ENCODE peak calls at places on chromosomes 16 and 17, in six cellular contexts. M, X, R, V, H and I are unnamed samples.

GRCh38 chr17:83192161-83192788 is 112.9 kb downstream of the METRNL start:
- DNase-seq in H (no peak), M (no peak), V (no peak), X (no peak), R (peak; percentile 50), I (no peak)

GRCh38 chr17:63919311-63919723 is 678 bp upstream of the GH1 start:
- DNase-seq in R (peak; percentile 70), M (peak; percentile 81), X (peak; percentile 65), V (peak; percentile 79), H (peak; percentile 7), I (peak; percentile 57)

GRCh38 chr17:20268700-20269475 is 198.5 kb downstream of the LGALS9B start:
- DNase-seq in V (no peak), M (no peak), X (no peak), H (no peak), R (no peak), I (no peak)

GRCh38 chr17:82560802-82561428 is 41.4 kb downstream of the FOXK2 start:
- DNase-seq in R (no peak), X (no peak), V (no peak), H (no peak), M (no peak), I (no peak)

GRCh38 chr16:67406628-67407027 is 9.6 kb downstream of the ZDHHC1 start:
- DNase-seq in H (peak; percentile 58), X (no peak), M (no peak), V (no peak), R (peak; percentile 82), I (no peak)

GRCh38 chr17:74457820-74458166 is 8.6 kb upstream of the CD300A start:
- DNase-seq in R (no peak), V (no peak), M (no peak), H (no peak), X (no peak), I (no peak)

GRCh38 chr17:17837966-17838962 is 1.5 kb upstream of the SREBF1 start:
- DNase-seq in V (no peak), M (no peak), H (no peak), R (peak; percentile 64), X (no peak), I (no peak)

GRCh38 chr16:56547949-56548567 is 16.8 kb upstream of the MT4 start:
- DNase-seq in M (no peak), V (no peak), R (no peak), H (no peak), X (no peak), I (no peak)

GRCh38 chr17:77473615-77474226 is 333.0 kb downstream of the SEC14L1 start:
- DNase-seq in R (no peak), X (no peak), M (no peak), V (no peak), H (no peak), I (no peak)

GRCh38 chr16:71297252-71297651 is 8.1 kb upstream of the CMTR2 start:
- DNase-seq in V (no peak), M (no peak), H (no peak), X (no peak), R (peak; percentile 7), I (no peak)

GRCh38 chr17:7932949-7933348 is 943 bp downstream of the CNTROB start:
- DNase-seq in M (no peak), H (peak; percentile 62), X (no peak), R (peak; percentile 43), V (peak; percentile 34), I (no peak)

GRCh38 chr16:75226550-75227360 is 8.0 kb downstream of the CTRB1 start:
- DNase-seq in H (no peak), M (no peak), V (no peak), X (no peak), R (no peak), I (no peak)

GRCh38 chr17:47273245-47273644 is 19.6 kb downstream of the ITGB3 start:
- DNase-seq in H (no peak), X (no peak), R (no peak), M (no peak), V (no peak), I (no peak)

GRCh38 chr17:74759243-74759801 is 10.9 kb downstream of the NHERF1 start:
- DNase-seq in M (peak; percentile 64), X (peak; percentile 40), H (no peak), R (no peak), V (peak; percentile 63), I (peak; percentile 54)

GRCh38 chr17:9363440-9364350 is 211.9 kb downstream of the STX8 start:
- DNase-seq in X (no peak), R (no peak), H (no peak), M (no peak), V (no peak), I (no peak)

GRCh38 chr17:77429985-77430752 is 289.4 kb downstream of the SEC14L1 start:
- DNase-seq in H (peak; percentile 90), M (peak; percentile 86), V (peak; percentile 90), X (peak; percentile 84), R (peak; percentile 99), I (peak; percentile 72)

GRCh38 chr16:57244463-57244766 is 644 bp upstream of the ARL2BP start:
- DNase-seq in X (no peak), M (no peak), H (no peak), V (no peak), R (no peak), I (no peak)

GRCh38 chr17:20085283-20085875 is 76.2 kb downstream of the SPECC1 start:
- DNase-seq in R (peak; percentile 35), M (no peak), H (no peak), X (no peak), V (no peak), I (no peak)

GRCh38 chr16:60225541-60225940 is 1491.4 kb upstream of the GOT2 start:
- DNase-seq in H (no peak), M (no peak), X (no peak), V (no peak), R (no peak), I (no peak)

GRCh38 chr17:9095390-9095789 is 74.1 kb downstream of the NTN1 start:
- DNase-seq in X (no peak), M (no peak), R (no peak), V (no peak), H (no peak), I (no peak)

GRCh38 chr17:39139137-39139516 is 12.3 kb downstream of the PLXDC1 start:
- DNase-seq in V (no peak), X (no peak), R (peak; percentile 72), H (no peak), M (no peak), I (no peak)

GRCh38 chr16:3094289-3095027 is 4.6 kb downstream of the ZSCAN10 start:
- DNase-seq in H (no peak), X (peak; percentile 40), V (peak; percentile 58), R (peak; percentile 46), M (peak; percentile 58), I (no peak)

GRCh38 chr17:16304832-16305231 is 48.4 kb downstream of the CENPV start:
- DNase-seq in M (no peak), H (no peak), V (peak; percentile 6), R (peak; percentile 15), X (no peak), I (no peak)

GRCh38 chr17:42002792-42003301 is 14.4 kb downstream of the DNAJC7 start:
- DNase-seq in V (no peak), R (no peak), X (no peak), H (no peak), M (no peak), I (no peak)

GRCh38 chr17:59155439-59156177 is at the start of gene PRR11:
- DNase-seq in R (peak; percentile 100), M (no peak), X (peak; percentile 83), H (no peak), V (peak; percentile 87), I (peak; percentile 87)

GRCh38 chr16:69195371-69196029 is 8.5 kb downstream of the SNTB2 start:
- DNase-seq in H (no peak), R (no peak), V (no peak), X (no peak), M (no peak), I (no peak)

GRCh38 chr16:4077083-4077714 is 39.0 kb downstream of the ADCY9 start:
- DNase-seq in M (peak; percentile 7), X (no peak), R (no peak), V (no peak), H (no peak), I (no peak)